ENCODE peak calls at places on chromosomes 2 and 18, in nine cellular contexts. A is cardiac muscle cell, M is lung, K is BJ, O is IMR-90, C is A549, T is hepatocyte, Y is neural progenitor cell, J is GM12878. E is an unnamed sample.

GRCh38 chr2:24438106-24438505 is 52.9 kb upstream of the NCOA1 start:
- DNase-seq in A (no peak), M (no peak), K (no peak), O (peak), C (no peak), T (no peak), Y (no peak), J (no peak), E (peak)

GRCh38 chr2:237540823-237541222 is 25.6 kb upstream of the PRLH start:
- DNase-seq in A (no peak), M (no peak), K (peak), O (peak), C (peak), T (no peak), Y (no peak), J (no peak), E (peak)

GRCh38 chr2:64386676-64387075 is 67.3 kb upstream of the LGALSL start:
- DNase-seq in A (no peak), M (no peak), K (no peak), O (no peak), C (no peak), T (no peak), Y (no peak), J (no peak), E (no peak)

GRCh38 chr2:192203876-192204275 is 9.1 kb upstream of the TMEFF2 start:
- DNase-seq in A (no peak), M (no peak), K (no peak), O (peak), C (no peak), T (no peak), Y (no peak), J (no peak), E (peak)

GRCh38 chr2:226467221-226467620 is 332.4 kb downstream of the IRS1 start:
- DNase-seq in A (no peak), M (no peak), K (no peak), O (no peak), C (no peak), T (no peak), Y (no peak), J (no peak), E (no peak)

GRCh38 chr2:18378020-18378653 is 182.3 kb downstream of the RDH14 start:
- DNase-seq in A (peak), M (no peak), K (no peak), O (peak), C (peak), T (peak), Y (peak), J (no peak), E (peak)

GRCh38 chr2:18849841-18850578 is 260.6 kb upstream of the NT5C1B start:
- DNase-seq in A (no peak), M (no peak), K (no peak), O (no peak), C (no peak), T (no peak), Y (no peak), J (no peak), E (no peak)

GRCh38 chr2:118146315-118147283 is 58.3 kb downstream of the INSIG2 start:
- DNase-seq in A (no peak), M (no peak), K (no peak), O (no peak), C (no peak), T (peak), Y (no peak), J (no peak), E (no peak)

GRCh38 chr2:223588251-223588650 is 13.9 kb downstream of the SCG2 start:
- DNase-seq in A (no peak), M (no peak), K (no peak), O (no peak), C (no peak), T (no peak), Y (peak), J (no peak), E (no peak)

GRCh38 chr2:224038049-224038829 is 847 bp downstream of the SERPINE2 start:
- DNase-seq in A (peak), M (peak), K (no peak), O (peak), C (peak), T (peak), Y (peak), J (no peak), E (peak)

GRCh38 chr2:120596990-120597594 is 138.6 kb upstream of the GLI2 start:
- DNase-seq in A (no peak), M (no peak), K (peak), O (peak), C (no peak), T (no peak), Y (peak), J (no peak), E (peak)

GRCh38 chr2:232147440-232148077 is 186.0 kb downstream of the DIS3L2 start:
- DNase-seq in A (no peak), M (no peak), K (no peak), O (peak), C (no peak), T (no peak), Y (no peak), J (no peak), E (peak)

GRCh38 chr2:172244419-172245130 is 141.9 kb upstream of the DLX2 start:
- DNase-seq in A (no peak), M (no peak), K (no peak), O (peak), C (no peak), T (no peak), Y (no peak), J (no peak), E (peak)

GRCh38 chr2:82636411-82637020 is 1822.6 kb downstream of the SUCLG1 start:
- DNase-seq in A (no peak), M (no peak), K (no peak), O (no peak), C (no peak), T (no peak), Y (no peak), J (no peak), E (peak)

GRCh38 chr2:26732446-26732845 is 31.6 kb upstream of the SLC35F6 start:
- DNase-seq in A (no peak), M (no peak), K (no peak), O (no peak), C (no peak), T (no peak), Y (no peak), J (no peak), E (no peak)

GRCh38 chr2:157488877-157489276 is 45.0 kb upstream of the CYTIP start:
- DNase-seq in A (no peak), M (no peak), K (no peak), O (no peak), C (peak), T (no peak), Y (no peak), J (no peak), E (no peak)

GRCh38 chr2:131584940-131585339 is 57.3 kb downstream of the CCDC74A start:
- DNase-seq in A (no peak), M (no peak), K (no peak), O (no peak), C (no peak), T (no peak), Y (no peak), J (peak), E (no peak)

GRCh38 chr2:127181851-127182250 is 38.2 kb downstream of the CYP27C1 start:
- DNase-seq in A (no peak), M (no peak), K (no peak), O (no peak), C (no peak), T (no peak), Y (no peak), J (no peak), E (no peak)

GRCh38 chr18:7482342-7482741 is 84.8 kb upstream of the PTPRM start:
- DNase-seq in A (no peak), M (no peak), K (no peak), O (no peak), C (no peak), T (no peak), Y (no peak), J (no peak), E (peak)

GRCh38 chr2:149175956-149176355 is 137.5 kb downstream of the LYPD6B start:
- DNase-seq in A (no peak), M (no peak), K (no peak), O (no peak), C (no peak), T (no peak), Y (no peak), J (no peak), E (no peak)

GRCh38 chr2:187485535-187485934 is 37.5 kb upstream of the CALCRL start:
- DNase-seq in A (no peak), M (no peak), K (no peak), O (no peak), C (no peak), T (no peak), Y (no peak), J (no peak), E (no peak)

GRCh38 chr2:196591621-196592022 is 47.9 kb upstream of the CCDC150 start:
- DNase-seq in A (no peak), M (no peak), K (no peak), O (no peak), C (no peak), T (no peak), Y (no peak), J (no peak), E (no peak)

GRCh38 chr2:236776695-236777251 is 207.1 kb downstream of the ACKR3 start:
- DNase-seq in A (no peak), M (no peak), K (peak), O (peak), C (peak), T (no peak), Y (no peak), J (no peak), E (peak)

GRCh38 chr2:128317186-128317897 is 1.3 kb downstream of the HS6ST1 start:
- DNase-seq in A (peak), M (peak), K (no peak), O (no peak), C (no peak), T (peak), Y (peak), J (peak), E (no peak)

GRCh38 chr2:26946841-26947784 is 23.3 kb upstream of the MAPRE3 start:
- DNase-seq in A (peak), M (peak), K (no peak), O (peak), C (no peak), T (peak), Y (no peak), J (no peak), E (peak)

GRCh38 chr2:113812204-113812603 is 55.8 kb upstream of the SLC35F5 start:
- DNase-seq in A (peak), M (no peak), K (no peak), O (peak), C (no peak), T (no peak), Y (no peak), J (no peak), E (no peak)

GRCh38 chr2:31337860-31338259 is 76.7 kb downstream of the XDH start:
- DNase-seq in A (no peak), M (peak), K (peak), O (peak), C (no peak), T (no peak), Y (no peak), J (no peak), E (peak)

GRCh38 chr18:12652861-12653401 is 5.0 kb downstream of the SPIRE1 start:
- DNase-seq in A (no peak), M (no peak), K (no peak), O (peak), C (no peak), T (no peak), Y (peak), J (no peak), E (peak)

GRCh38 chr2:24707141-24707540 is 86.0 kb downstream of the PTRHD1 start:
- DNase-seq in A (no peak), M (no peak), K (no peak), O (no peak), C (no peak), T (no peak), Y (no peak), J (no peak), E (no peak)

GRCh38 chr2:240197439-240198139 is 57.1 kb upstream of the OTOS start:
- DNase-seq in A (no peak), M (no peak), K (no peak), O (no peak), C (no peak), T (no peak), Y (no peak), J (no peak), E (no peak)

GRCh38 chr2:96116424-96116878 is at the start of gene ADRA2B:
- DNase-seq in A (peak), M (peak), K (no peak), O (no peak), C (peak), T (peak), Y (peak), J (no peak), E (peak)

GRCh38 chr18:58687871-58688308 is 16.6 kb downstream of the MALT1 start:
- DNase-seq in A (no peak), M (no peak), K (no peak), O (no peak), C (no peak), T (no peak), Y (no peak), J (peak), E (no peak)

GRCh38 chr2:107990718-107991117 is 4.4 kb downstream of the SLC5A7 start:
- DNase-seq in A (no peak), M (no peak), K (no peak), O (no peak), C (no peak), T (no peak), Y (no peak), J (no peak), E (no peak)

GRCh38 chr18:35511833-35512232 is 14.1 kb upstream of the INO80C start:
- DNase-seq in A (no peak), M (peak), K (no peak), O (no peak), C (no peak), T (no peak), Y (no peak), J (no peak), E (no peak)
- TF ChIP-seq CTCF in A (no peak), M (no peak), K (no peak), O (no peak), C (no peak), T (peak), Y (no peak), J (peak), E (peak)

DNA sequence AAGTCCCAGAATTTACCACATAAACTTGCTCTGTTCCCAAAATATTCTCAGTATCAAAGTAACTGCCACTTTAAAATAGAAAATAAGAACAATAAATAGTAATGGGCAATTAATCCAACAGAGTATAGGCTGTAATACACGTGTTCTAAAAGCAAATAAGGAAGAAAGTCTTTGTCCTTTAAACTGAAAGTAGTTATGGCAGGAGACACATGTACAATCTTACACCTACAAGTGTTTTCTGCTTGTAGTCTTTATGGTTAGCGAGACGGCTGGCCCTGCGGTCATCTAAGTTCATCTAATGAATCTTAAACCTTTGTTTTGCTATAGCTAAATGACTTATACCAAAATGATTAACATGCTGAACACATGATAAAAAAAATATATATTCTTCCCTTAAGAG is 32.4 kb downstream of the CYB5A start:
- DNase-seq in A (no peak), M (no peak), K (no peak), O (no peak), C (no peak), T (no peak), Y (no peak), J (no peak), E (no peak)
- H3K4me3 ChIP-seq in A (no peak), M (no peak), K (no peak), O (no peak), C (no peak), T (no peak), Y (no peak), J (no peak), E (no peak)

GRCh38 chr2:205972113-205972512 is 113.9 kb downstream of the INO80D start:
- DNase-seq in A (no peak), M (no peak), K (no peak), O (no peak), C (no peak), T (peak), Y (no peak), J (no peak), E (peak)

GRCh38 chr2:205970348-205970747 is 115.6 kb downstream of the INO80D start:
- DNase-seq in A (no peak), M (no peak), K (no peak), O (no peak), C (no peak), T (no peak), Y (no peak), J (no peak), E (no peak)

GRCh38 chr2:205969584-205969983 is 116.4 kb downstream of the INO80D start:
- DNase-seq in A (no peak), M (no peak), K (no peak), O (no peak), C (no peak), T (no peak), Y (no peak), J (no peak), E (no peak)

GRCh38 chr2:205976120-205976814 is 109.7 kb downstream of the INO80D start:
- DNase-seq in A (no peak), M (no peak), K (no peak), O (no peak), C (no peak), T (no peak), Y (no peak), J (no peak), E (no peak)

GRCh38 chr2:205975082-205975949 is 110.7 kb downstream of the INO80D start:
- DNase-seq in A (no peak), M (no peak), K (no peak), O (no peak), C (peak), T (peak), Y (no peak), J (peak), E (peak)
- TF ChIP-seq CTCF in A (no peak), M (no peak), K (no peak), O (no peak), C (no peak), T (no peak), Y (no peak), J (no peak), E (no peak)

GRCh38 chr2:204240961-204241360 is 304.3 kb upstream of the PARD3B start:
- DNase-seq in A (no peak), M (no peak), K (no peak), O (no peak), C (no peak), T (no peak), Y (no peak), J (no peak), E (no peak)
- H3K4me3 ChIP-seq in A (no peak), M (no peak), K (no peak), O (no peak), C (no peak), T (no peak), Y (no peak), J (no peak), E (no peak)

GRCh38 chr18:43664487-43665008 is 387.3 kb upstream of the SYT4 start:
- DNase-seq in A (no peak), M (no peak), K (no peak), O (no peak), C (no peak), T (no peak), Y (no peak), J (no peak), E (peak)

GRCh38 chr18:43662657-43663056 is 385.4 kb upstream of the SYT4 start:
- DNase-seq in A (peak), M (no peak), K (peak), O (peak), C (no peak), T (peak), Y (no peak), J (no peak), E (peak)

GRCh38 chr18:43663159-43663558 is 385.9 kb upstream of the SYT4 start:
- DNase-seq in A (no peak), M (no peak), K (no peak), O (no peak), C (no peak), T (no peak), Y (no peak), J (no peak), E (no peak)

GRCh38 chr18:43665239-43665788 is 388.0 kb upstream of the SYT4 start:
- DNase-seq in A (no peak), M (no peak), K (peak), O (peak), C (no peak), T (peak), Y (no peak), J (no peak), E (peak)

GRCh38 chr18:43661570-43661969 is 384.3 kb upstream of the SYT4 start:
- DNase-seq in A (peak), M (no peak), K (peak), O (peak), C (peak), T (peak), Y (peak), J (peak), E (peak)
- TF ChIP-seq CTCF in A (peak), M (no peak), K (peak), O (peak), C (no peak), T (peak), Y (peak), J (peak), E (peak)

DNA sequence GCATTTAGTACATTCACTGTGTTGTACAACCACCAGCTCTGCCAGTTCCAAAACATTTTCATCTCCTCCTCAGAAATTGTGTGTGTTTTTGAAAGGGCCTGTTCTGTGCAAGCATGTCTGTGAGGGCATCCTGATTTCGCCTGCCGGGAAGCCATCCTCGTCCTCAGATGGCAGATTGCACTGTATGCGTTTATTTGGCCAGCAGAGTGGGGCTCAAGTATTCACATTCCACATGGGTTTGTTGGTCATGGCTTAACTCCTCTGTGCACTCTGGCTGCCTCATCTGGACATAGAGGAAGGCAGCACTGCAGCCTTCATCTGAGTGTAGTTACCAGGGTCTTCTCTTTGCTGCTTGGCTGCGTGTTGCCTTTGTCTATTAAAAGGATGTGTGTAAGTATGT is 85.0 kb downstream of the TMEM247 start:
- DNase-seq in A (no peak), M (no peak), K (no peak), O (peak), C (no peak), T (no peak), Y (no peak), J (no peak), E (no peak)
- H3K4me3 ChIP-seq in A (no peak), M (no peak), K (no peak), O (no peak), C (no peak), T (no peak), Y (no peak), J (no peak), E (no peak)

GRCh38 chr18:56479836-56480235 is 158.6 kb downstream of the TXNL1 start:
- DNase-seq in A (no peak), M (no peak), K (no peak), O (no peak), C (no peak), T (no peak), Y (no peak), J (no peak), E (no peak)
- TF ChIP-seq CTCF in A (no peak), M (no peak), K (no peak), O (no peak), C (no peak), T (no peak), Y (no peak), J (no peak), E (no peak)

DNA sequence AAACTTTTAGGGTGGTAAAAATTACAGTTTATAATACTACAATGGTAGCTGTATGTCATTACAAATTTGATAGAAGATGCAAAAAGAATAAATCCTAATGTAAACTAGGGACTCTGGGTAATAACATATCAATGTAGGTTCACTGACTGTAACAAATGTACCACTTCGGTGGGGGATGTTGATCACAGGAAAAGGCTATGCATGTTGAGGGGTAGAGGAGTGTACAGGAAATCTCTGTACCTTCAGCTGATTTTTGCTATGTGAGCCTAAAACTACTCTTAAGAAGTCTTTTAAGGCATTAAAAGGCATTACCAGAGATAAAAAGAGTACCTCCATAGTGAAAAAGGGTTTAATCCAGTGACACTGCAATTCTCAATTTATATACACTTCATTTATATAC is 25.0 kb downstream of the TRIP12 start:
- DNase-seq in A (no peak), M (no peak), K (no peak), O (no peak), C (no peak), T (no peak), Y (no peak), J (no peak), E (no peak)
- H3K4me3 ChIP-seq in A (no peak), M (no peak), K (no peak), O (no peak), C (no peak), T (no peak), Y (no peak), J (no peak), E (no peak)

E was measured in choroid plexus epithelial cell.